ENCODE peak calls at places on chromosomes 2 and 18, in seven cellular contexts. One of them, this sample, is unnamed.

GRCh38 chr2:197122821-197123220 is 187.8 kb downstream of the ANKRD44 start:
- DNase-seq in body of pancreas: no peak
- DNase-seq in heart left ventricle: no peak
- DNase-seq in A549: no peak
- DNase-seq in adrenal gland: no peak
- DNase-seq in spleen: no peak
- DNase-seq in stomach: no peak
- DNase-seq in this sample: no peak

GRCh38 chr2:105790467-105791118 is 45.9 kb downstream of the NCK2 start:
- DNase-seq in body of pancreas: no peak
- DNase-seq in heart left ventricle: no peak
- DNase-seq in A549: no peak
- DNase-seq in adrenal gland: no peak
- DNase-seq in spleen: no peak
- DNase-seq in stomach: no peak
- DNase-seq in this sample: no peak

GRCh38 chr2:215105607-215106354 is 32.6 kb downstream of the ABCA12 start:
- DNase-seq in body of pancreas: no peak
- DNase-seq in heart left ventricle: no peak
- DNase-seq in A549: peak; percentile 5
- DNase-seq in adrenal gland: no peak
- DNase-seq in spleen: no peak
- DNase-seq in stomach: no peak
- DNase-seq in this sample: no peak

GRCh38 chr2:26471766-26472706 is 5.9 kb downstream of the OTOF start:
- DNase-seq in body of pancreas: no peak
- DNase-seq in heart left ventricle: peak; percentile 55
- DNase-seq in A549: peak; percentile 47
- DNase-seq in adrenal gland: no peak
- DNase-seq in spleen: peak; percentile 49
- DNase-seq in stomach: no peak
- DNase-seq in this sample: no peak

GRCh38 chr2:16122556-16122955 is 182.2 kb downstream of the MYCN start:
- DNase-seq in body of pancreas: no peak
- DNase-seq in heart left ventricle: no peak
- DNase-seq in A549: no peak
- DNase-seq in adrenal gland: no peak
- DNase-seq in spleen: no peak
- DNase-seq in stomach: no peak
- DNase-seq in this sample: no peak

GRCh38 chr2:54673501-54673998 is 49.9 kb upstream of the EML6 start:
- DNase-seq in body of pancreas: peak; percentile 75
- DNase-seq in heart left ventricle: peak; percentile 89
- DNase-seq in A549: no peak
- DNase-seq in adrenal gland: peak; percentile 91
- DNase-seq in spleen: peak; percentile 90
- DNase-seq in stomach: peak; percentile 84
- DNase-seq in this sample: no peak

GRCh38 chr18:59866551-59866950 is 33.2 kb upstream of the PMAIP1 start:
- DNase-seq in body of pancreas: no peak
- DNase-seq in heart left ventricle: no peak
- DNase-seq in A549: no peak
- DNase-seq in adrenal gland: no peak
- DNase-seq in spleen: no peak
- DNase-seq in stomach: no peak
- DNase-seq in this sample: no peak

GRCh38 chr18:23982154-23983071 is 32.1 kb upstream of the TTC39C start:
- DNase-seq in body of pancreas: peak; percentile 41
- DNase-seq in heart left ventricle: no peak
- DNase-seq in A549: peak; percentile 33
- DNase-seq in adrenal gland: peak; percentile 83
- DNase-seq in spleen: no peak
- DNase-seq in stomach: no peak
- DNase-seq in this sample: no peak

GRCh38 chr2:234989183-234989701 is 37.4 kb downstream of the SH3BP4 start:
- DNase-seq in body of pancreas: peak; percentile 98
- DNase-seq in heart left ventricle: peak; percentile 89
- DNase-seq in A549: no peak
- DNase-seq in adrenal gland: peak; percentile 93
- DNase-seq in spleen: no peak
- DNase-seq in stomach: peak; percentile 99
- DNase-seq in this sample: no peak

GRCh38 chr2:72036173-72036545 is 111.5 kb downstream of the CYP26B1 start:
- DNase-seq in body of pancreas: no peak
- DNase-seq in heart left ventricle: no peak
- DNase-seq in A549: no peak
- DNase-seq in adrenal gland: no peak
- DNase-seq in spleen: peak; percentile 50
- DNase-seq in stomach: no peak
- DNase-seq in this sample: no peak

GRCh38 chr2:148927010-148927409 is 52.0 kb downstream of the KIF5C start:
- DNase-seq in body of pancreas: no peak
- DNase-seq in heart left ventricle: no peak
- DNase-seq in A549: no peak
- DNase-seq in adrenal gland: no peak
- DNase-seq in spleen: peak; percentile 81
- DNase-seq in stomach: no peak
- DNase-seq in this sample: peak; percentile 4

GRCh38 chr2:146461068-146461467 is 1383.8 kb upstream of the ACVR2A start:
- DNase-seq in body of pancreas: no peak
- DNase-seq in heart left ventricle: no peak
- DNase-seq in A549: no peak
- DNase-seq in adrenal gland: no peak
- DNase-seq in spleen: no peak
- DNase-seq in stomach: no peak
- DNase-seq in this sample: no peak

GRCh38 chr18:79485788-79486355 is 90.1 kb downstream of the NFATC1 start:
- DNase-seq in body of pancreas: no peak
- DNase-seq in heart left ventricle: peak; percentile 60
- DNase-seq in A549: no peak
- DNase-seq in adrenal gland: no peak
- DNase-seq in spleen: peak; percentile 1
- DNase-seq in stomach: no peak
- DNase-seq in this sample: no peak

GRCh38 chr18:67926929-67927864 is 410.7 kb upstream of the DSEL start:
- DNase-seq in body of pancreas: no peak
- DNase-seq in heart left ventricle: no peak
- DNase-seq in A549: no peak
- DNase-seq in adrenal gland: no peak
- DNase-seq in spleen: no peak
- DNase-seq in stomach: no peak
- DNase-seq in this sample: no peak

GRCh38 chr2:212686285-212686895 is 147.8 kb upstream of the ERBB4 start:
- DNase-seq in body of pancreas: peak; percentile 70
- DNase-seq in heart left ventricle: no peak
- DNase-seq in A549: peak; percentile 60
- DNase-seq in adrenal gland: peak; percentile 69
- DNase-seq in spleen: no peak
- DNase-seq in stomach: peak; percentile 57
- DNase-seq in this sample: no peak

GRCh38 chr18:26593365-26594320 is 45.3 kb upstream of the KCTD1 start:
- DNase-seq in body of pancreas: no peak
- DNase-seq in heart left ventricle: no peak
- DNase-seq in A549: no peak
- DNase-seq in adrenal gland: no peak
- DNase-seq in spleen: no peak
- DNase-seq in stomach: no peak
- DNase-seq in this sample: no peak

GRCh38 chr2:8234757-8235374 is 447.0 kb upstream of the ID2 start:
- DNase-seq in body of pancreas: no peak
- DNase-seq in heart left ventricle: no peak
- DNase-seq in A549: no peak
- DNase-seq in adrenal gland: no peak
- DNase-seq in spleen: no peak
- DNase-seq in stomach: no peak
- DNase-seq in this sample: no peak

GRCh38 chr2:2325538-2325937 is 5.5 kb downstream of the MYT1L start:
- DNase-seq in body of pancreas: no peak
- DNase-seq in heart left ventricle: no peak
- DNase-seq in A549: no peak
- DNase-seq in adrenal gland: no peak
- DNase-seq in spleen: no peak
- DNase-seq in stomach: no peak
- DNase-seq in this sample: no peak

GRCh38 chr2:74985983-74986382 is 27.5 kb downstream of the POLE4 start:
- DNase-seq in body of pancreas: no peak
- DNase-seq in heart left ventricle: peak; percentile 57
- DNase-seq in A549: no peak
- DNase-seq in adrenal gland: no peak
- DNase-seq in spleen: no peak
- DNase-seq in stomach: no peak
- DNase-seq in this sample: no peak

GRCh38 chr18:21997207-21998143 is 171.9 kb upstream of the GATA6 start:
- DNase-seq in body of pancreas: peak; percentile 48
- DNase-seq in heart left ventricle: no peak
- DNase-seq in A549: peak; percentile 47
- DNase-seq in adrenal gland: no peak
- DNase-seq in spleen: no peak
- DNase-seq in stomach: no peak
- DNase-seq in this sample: no peak

GRCh38 chr2:177106212-177106611 is 106.4 kb upstream of the HNRNPA3 start:
- DNase-seq in body of pancreas: no peak
- DNase-seq in heart left ventricle: no peak
- DNase-seq in A549: peak; percentile 24
- DNase-seq in adrenal gland: no peak
- DNase-seq in spleen: no peak
- DNase-seq in stomach: no peak
- DNase-seq in this sample: no peak

GRCh38 chr2:226905718-226906438 is 70.0 kb downstream of the RHBDD1 start:
- DNase-seq in body of pancreas: no peak
- DNase-seq in heart left ventricle: no peak
- DNase-seq in A549: no peak
- DNase-seq in adrenal gland: no peak
- DNase-seq in spleen: peak; percentile 79
- DNase-seq in stomach: no peak
- DNase-seq in this sample: no peak

GRCh38 chr2:181294979-181295378 is 162.2 kb upstream of the ITGA4 start:
- DNase-seq in body of pancreas: no peak
- DNase-seq in heart left ventricle: no peak
- DNase-seq in A549: no peak
- DNase-seq in adrenal gland: no peak
- DNase-seq in spleen: no peak
- DNase-seq in stomach: no peak
- DNase-seq in this sample: no peak

GRCh38 chr2:181290182-181290581 is 167.0 kb upstream of the ITGA4 start:
- DNase-seq in body of pancreas: no peak
- DNase-seq in heart left ventricle: no peak
- DNase-seq in A549: no peak
- DNase-seq in adrenal gland: no peak
- DNase-seq in spleen: no peak
- DNase-seq in stomach: no peak
- DNase-seq in this sample: no peak

GRCh38 chr2:181285116-181285515 is 172.1 kb upstream of the ITGA4 start:
- DNase-seq in body of pancreas: no peak
- DNase-seq in heart left ventricle: no peak
- DNase-seq in A549: no peak
- DNase-seq in adrenal gland: no peak
- DNase-seq in spleen: no peak
- DNase-seq in stomach: no peak
- DNase-seq in this sample: no peak

GRCh38 chr2:181289698-181290097 is 167.5 kb upstream of the ITGA4 start:
- DNase-seq in body of pancreas: no peak
- DNase-seq in heart left ventricle: no peak
- DNase-seq in A549: no peak
- DNase-seq in adrenal gland: no peak
- DNase-seq in spleen: no peak
- DNase-seq in stomach: no peak
- DNase-seq in this sample: no peak
- H3K27ac ChIP-seq in body of pancreas: no peak overlapping the region
- H3K27ac ChIP-seq in heart left ventricle: no peak overlapping the region
- H3K27ac ChIP-seq in A549: no peak overlapping the region
- H3K27ac ChIP-seq in adrenal gland: no peak overlapping the region
- H3K27ac ChIP-seq in spleen: no peak overlapping the region
- H3K27ac ChIP-seq in stomach: no peak overlapping the region
- H3K27ac ChIP-seq in this sample: no peak overlapping the region

GRCh38 chr18:77068321-77068841 is 64.2 kb downstream of the MBP start:
- DNase-seq in body of pancreas: peak; percentile 32
- DNase-seq in heart left ventricle: no peak
- DNase-seq in A549: no peak
- DNase-seq in adrenal gland: no peak
- DNase-seq in spleen: peak; percentile 80
- DNase-seq in stomach: no peak
- DNase-seq in this sample: no peak
- TF ChIP-seq POLR2A in body of pancreas: no peak
- TF ChIP-seq POLR2A in heart left ventricle: no peak
- TF ChIP-seq POLR2A in A549: no peak
- TF ChIP-seq POLR2A in adrenal gland: no peak
- TF ChIP-seq POLR2A in spleen: peak; percentile 42
- TF ChIP-seq POLR2A in stomach: no peak
- TF ChIP-seq POLR2A in this sample: no peak

GRCh38 chr18:7748252-7749000 is 181.3 kb downstream of the PTPRM start:
- DNase-seq in body of pancreas: no peak
- DNase-seq in heart left ventricle: no peak
- DNase-seq in A549: no peak
- DNase-seq in adrenal gland: no peak
- DNase-seq in spleen: no peak
- DNase-seq in stomach: no peak
- DNase-seq in this sample: no peak

GRCh38 chr18:7750095-7750663 is 183.1 kb downstream of the PTPRM start:
- DNase-seq in body of pancreas: no peak
- DNase-seq in heart left ventricle: no peak
- DNase-seq in A549: no peak
- DNase-seq in adrenal gland: no peak
- DNase-seq in spleen: no peak
- DNase-seq in stomach: no peak
- DNase-seq in this sample: no peak

GRCh38 chr18:7749510-7749981 is 182.4 kb downstream of the PTPRM start:
- DNase-seq in body of pancreas: no peak
- DNase-seq in heart left ventricle: no peak
- DNase-seq in A549: no peak
- DNase-seq in adrenal gland: peak; percentile 20
- DNase-seq in spleen: no peak
- DNase-seq in stomach: no peak
- DNase-seq in this sample: no peak

GRCh38 chr18:7750966-7751365 is 183.8 kb downstream of the PTPRM start:
- DNase-seq in body of pancreas: no peak
- DNase-seq in heart left ventricle: no peak
- DNase-seq in A549: no peak
- DNase-seq in adrenal gland: no peak
- DNase-seq in spleen: no peak
- DNase-seq in stomach: no peak
- DNase-seq in this sample: no peak

DNA sequence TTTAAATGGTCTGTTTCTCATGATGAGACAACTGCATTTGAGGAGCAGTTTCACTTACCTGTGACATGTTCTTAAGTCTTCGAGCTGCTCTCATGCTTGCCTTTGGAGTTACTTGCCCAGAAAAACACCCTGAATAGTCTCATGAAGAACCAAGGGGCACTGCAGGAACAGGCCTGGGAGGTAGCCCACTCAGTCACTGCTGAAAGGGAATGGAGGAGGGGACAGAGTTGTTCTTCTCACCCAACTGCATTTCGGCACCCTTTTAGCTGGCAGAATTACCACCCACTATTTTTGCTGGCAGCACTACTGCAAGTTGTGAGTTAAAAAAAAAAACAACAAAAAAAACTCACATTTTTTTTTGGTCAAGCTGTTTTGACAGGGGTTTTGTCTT is 181.9 kb downstream of the PTPRM start:
- DNase-seq in body of pancreas: no peak
- DNase-seq in heart left ventricle: no peak
- DNase-seq in A549: no peak
- DNase-seq in adrenal gland: no peak
- DNase-seq in spleen: no peak
- DNase-seq in stomach: no peak
- DNase-seq in this sample: no peak
- H3K27ac ChIP-seq in body of pancreas: peak overlapping the region; percentile 1
- H3K27ac ChIP-seq in heart left ventricle: peak overlapping the region; percentile 33
- H3K27ac ChIP-seq in A549: peak overlapping the region; percentile 59
- H3K27ac ChIP-seq in adrenal gland: no peak overlapping the region
- H3K27ac ChIP-seq in spleen: no peak overlapping the region
- H3K27ac ChIP-seq in stomach: no peak overlapping the region
- H3K27ac ChIP-seq in this sample: no peak overlapping the region

GRCh38 chr2:10137053-10137843 is 14.7 kb downstream of the RRM2 start:
- DNase-seq in body of pancreas: no peak
- DNase-seq in heart left ventricle: no peak
- DNase-seq in A549: no peak
- DNase-seq in adrenal gland: no peak
- DNase-seq in spleen: peak; percentile 42
- DNase-seq in stomach: no peak
- DNase-seq in this sample: no peak
- TF ChIP-seq POLR2A in body of pancreas: no peak
- TF ChIP-seq POLR2A in heart left ventricle: no peak
- TF ChIP-seq POLR2A in A549: no peak
- TF ChIP-seq POLR2A in adrenal gland: no peak
- TF ChIP-seq POLR2A in spleen: no peak
- TF ChIP-seq POLR2A in stomach: no peak
- TF ChIP-seq POLR2A in this sample: no peak

This sample was measured in esophagus squamous epithelium.